ENCODE peak calls at places on chromosomes 5 and 9, in ten cellular contexts. R is ovary; O is neural progenitor cell; B is astrocyte of the cerebellum; J is A549; Y is prostate gland; W is kidney epithelial cell; F is psoas muscle; N is foreskin fibroblast; P is CD4-positive, alpha-beta T cell. T is an unnamed sample.

GRCh38 chr9:68584110-68585033 is 43.7 kb upstream of the TMEM252 start:
- DNase-seq in O (peak; percentile 93), B (peak; percentile 58), P (peak; percentile 74), J (peak; percentile 88), F (peak; percentile 85), N (peak; percentile 69), Y (peak; percentile 85), W (peak; percentile 43), R (peak; percentile 62), T (peak; percentile 70)

GRCh38 chr5:37889612-37890317 is 49.9 kb upstream of the GDNF start:
- DNase-seq in J (no peak), B (peak; percentile 23), Y (no peak), F (no peak), N (peak; percentile 72), P (no peak), R (no peak), O (no peak), W (peak; percentile 25), T (no peak)

GRCh38 chr5:109390188-109390587 is 19.6 kb downstream of the PJA2 start:
- DNase-seq in N (no peak), W (no peak), F (no peak), P (no peak), J (no peak), B (no peak), R (no peak), Y (no peak), O (no peak), T (no peak)

GRCh38 chr5:172179032-172179989 is 8.7 kb downstream of the STK10 start:
- DNase-seq in B (peak; percentile 60), Y (no peak), N (no peak), W (no peak), P (peak; percentile 34), R (no peak), J (no peak), O (no peak), F (no peak), T (no peak)

GRCh38 chr5:60649288-60649917 is 50.6 kb downstream of the DEPDC1B start:
- DNase-seq in O (no peak), W (peak; percentile 12), B (no peak), N (peak; percentile 24), Y (no peak), P (no peak), R (no peak), J (peak; percentile 58), F (no peak), T (no peak)

GRCh38 chr5:34570721-34571379 is 85.3 kb upstream of the RAI14 start:
- DNase-seq in B (no peak), P (no peak), Y (no peak), J (no peak), N (peak; percentile 53), F (no peak), R (no peak), W (no peak), O (no peak), T (no peak)

GRCh38 chr9:90985631-90986030 is 184.0 kb downstream of the SYK start:
- DNase-seq in J (no peak), O (no peak), P (no peak), B (no peak), W (no peak), N (no peak), F (no peak), Y (no peak), R (no peak), T (no peak)

GRCh38 chr5:156883316-156883875 is 33.3 kb downstream of the PPP1R2B start:
- DNase-seq in Y (no peak), J (no peak), O (no peak), W (no peak), P (no peak), N (no peak), B (no peak), F (no peak), R (no peak), T (no peak)

GRCh38 chr5:12672141-12672540 is 767.9 kb upstream of the CTNND2 start:
- DNase-seq in W (no peak), P (no peak), B (no peak), F (no peak), N (no peak), R (no peak), Y (no peak), O (no peak), J (no peak), T (no peak)

GRCh38 chr9:134502261-134503211 is 139.1 kb upstream of the COL5A1 start:
- DNase-seq in N (peak; percentile 99), B (peak; percentile 86), O (no peak), J (peak; percentile 87), R (peak; percentile 82), P (no peak), W (peak; percentile 60), Y (no peak), F (peak; percentile 89), T (no peak)

GRCh38 chr5:77774981-77775772 is 962 bp downstream of the TBCA start:
- DNase-seq in N (no peak), J (peak; percentile 65), O (no peak), Y (no peak), F (no peak), R (no peak), W (no peak), P (no peak), B (peak; percentile 6), T (peak; percentile 39)

GRCh38 chr5:77771452-77771851 is 4.7 kb downstream of the TBCA start:
- DNase-seq in N (no peak), Y (no peak), O (no peak), B (no peak), W (no peak), R (no peak), F (no peak), J (no peak), P (no peak), T (no peak)

GRCh38 chr5:77775773-77776605 is at the start of gene TBCA:
- DNase-seq in O (peak; percentile 95), Y (peak; percentile 79), J (peak; percentile 92), B (peak; percentile 70), F (peak; percentile 94), N (peak; percentile 94), R (peak; percentile 93), P (peak; percentile 84), W (peak; percentile 51), T (peak; percentile 46)

GRCh38 chr5:77772729-77773128 is 3.4 kb downstream of the TBCA start:
- DNase-seq in W (no peak), O (no peak), J (no peak), B (no peak), P (no peak), R (no peak), Y (no peak), N (no peak), F (no peak), T (no peak)

GRCh38 chr5:77773734-77774280 is 2.3 kb downstream of the TBCA start:
- DNase-seq in N (no peak), Y (no peak), J (no peak), P (no peak), B (no peak), F (no peak), R (no peak), O (peak; percentile 53), W (no peak), T (no peak)
- TF ChIP-seq CTCF in N (no peak), Y (no peak), J (no peak), P (no peak), B (no peak), F (no peak), R (no peak), O (no peak), W (no peak), T (no peak)

GRCh38 chr9:122446819-122447484 is 30.8 kb downstream of the OR1J1 start:
- DNase-seq in F (no peak), R (no peak), P (no peak), B (no peak), Y (no peak), O (no peak), N (no peak), J (no peak), W (no peak), T (no peak)

GRCh38 chr9:122444366-122444765 is 33.4 kb downstream of the OR1J1 start:
- DNase-seq in O (no peak), P (no peak), B (no peak), J (no peak), W (no peak), Y (no peak), F (no peak), N (peak; percentile 97), R (no peak), T (no peak)

GRCh38 chr9:122442568-122442967 is 35.2 kb downstream of the OR1J1 start:
- DNase-seq in B (no peak), Y (no peak), N (no peak), P (no peak), W (no peak), J (no peak), O (no peak), F (no peak), R (no peak), T (no peak)

DNA sequence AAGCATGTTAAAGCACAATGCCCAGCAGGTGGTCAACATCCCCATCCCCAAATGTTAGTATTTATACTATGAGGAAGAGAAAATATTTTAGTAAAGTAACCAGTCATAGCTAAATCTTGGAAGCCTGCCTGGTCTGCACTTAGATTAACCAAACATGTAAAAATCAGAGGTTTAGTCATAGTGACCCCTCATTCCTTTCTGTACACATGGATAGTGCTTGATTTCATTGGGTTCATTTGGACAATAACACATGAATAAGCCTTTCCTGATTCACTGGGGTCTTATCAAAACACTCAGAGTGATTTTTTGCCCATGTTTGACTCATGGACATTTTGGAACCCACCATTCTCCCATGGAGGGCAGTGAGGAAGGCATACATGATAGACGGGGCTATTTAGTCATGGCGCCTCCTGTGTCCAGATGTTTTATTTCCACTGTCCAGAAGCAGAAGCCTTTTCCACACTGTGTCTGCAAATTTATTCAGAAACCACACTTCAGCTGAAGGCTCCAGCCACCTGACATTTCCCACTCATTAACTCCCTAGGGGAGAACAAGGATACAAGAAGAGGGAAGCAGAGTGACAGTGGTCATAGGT is 32.5 kb downstream of the OR1J1 start:
- DNase-seq in W (no peak), R (no peak), O (no peak), B (peak; percentile 31), J (no peak), P (no peak), Y (no peak), N (peak; percentile 92), F (no peak), T (no peak)
- TF ChIP-seq CTCF in W (no peak), R (no peak), O (no peak), B (no peak), J (no peak), P (no peak), Y (no peak), N (no peak), F (no peak), T (no peak)

GRCh38 chr9:20524776-20525175 is 97.5 kb downstream of the MLLT3 start:
- DNase-seq in B (no peak), F (no peak), R (no peak), Y (no peak), P (no peak), J (peak; percentile 46), W (no peak), O (peak; percentile 59), N (no peak), T (no peak)
- TF ChIP-seq CTCF in B (peak; percentile 21), F (no peak), R (no peak), Y (no peak), P (no peak), J (peak; percentile 29), W (peak; percentile 38), O (peak; percentile 72), N (no peak), T (no peak)

DNA sequence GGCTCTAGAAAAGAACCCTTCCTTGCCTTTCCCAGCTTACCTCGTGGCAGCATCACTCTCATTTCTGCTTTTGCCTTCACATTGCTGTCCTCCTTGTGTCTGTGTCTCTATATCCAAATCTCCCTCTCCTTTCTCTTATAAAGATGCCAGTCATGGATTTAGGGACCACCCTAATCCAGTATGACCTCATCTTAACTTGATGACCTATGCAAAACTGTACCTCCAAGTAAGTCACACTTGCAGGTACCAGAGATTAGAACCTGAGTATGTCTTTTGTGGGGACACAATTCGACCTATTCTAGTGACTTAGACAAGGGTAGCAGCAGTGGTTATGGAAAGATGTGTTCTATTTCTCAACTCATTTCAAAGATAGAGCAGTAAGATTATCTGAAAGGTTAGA is 160.1 kb downstream of the HMHB1 start:
- DNase-seq in O (no peak), Y (no peak), F (no peak), J (no peak), B (no peak), R (no peak), P (no peak), N (no peak), W (no peak), T (no peak)
- TF ChIP-seq CTCF in O (no peak), Y (no peak), F (no peak), J (no peak), B (no peak), R (no peak), P (no peak), N (no peak), W (no peak), T (no peak)

T was measured in omental fat pad.